ENCODE peak calls at places on chromosomes 4 and X, in four cellular contexts. R is stimulated activated CD4-positive, alpha-beta T cell treated with anti-CD3 and anti-CD28 coated beads, Interleukin-2, amount 100 ng/mL, for 48 hours; A is NCI-H1436; K is GM04504. T is an unnamed sample.

GRCh38 chr4:113483131-113483530 is 278.4 kb downstream of the CAMK2D start:
- DNase-seq in R (no peak), K (no peak), A (no peak), T (no peak)

GRCh38 chr4:156971168-156971601 is 414 bp downstream of the PDGFC start:
- DNase-seq in R (no peak), A (no peak), K (no peak), T (no peak)

GRCh38 chr4:10690185-10690907 is 5.8 kb upstream of the CLNK start:
- DNase-seq in R (no peak), A (no peak), K (no peak), T (no peak)

GRCh38 chr4:138663883-138664282 is 351.7 kb upstream of the NOCT start:
- DNase-seq in A (no peak), K (no peak), R (no peak), T (no peak)

GRCh38 chr4:2786794-2787229 is 6.1 kb upstream of the SH3BP2 start:
- DNase-seq in R (no peak), K (no peak), A (no peak), T (no peak)

GRCh38 chrX:69365349-69365748 is 138.8 kb upstream of the NALF2 start:
- DNase-seq in R (no peak), A (no peak), K (no peak), T (no peak)

GRCh38 chr4:169906821-169907220 is 119.4 kb downstream of the MFAP3L start:
- DNase-seq in R (no peak), K (no peak), A (no peak), T (no peak)

GRCh38 chr4:175263537-175263936 is 345.4 kb downstream of the ADAM29 start:
- DNase-seq in A (no peak), R (no peak), K (no peak), T (no peak)

GRCh38 chr4:26082565-26082964 is 168.5 kb downstream of the SMIM20 start:
- DNase-seq in K (no peak), A (no peak), R (no peak), T (no peak)

GRCh38 chr4:1711906-1712215 is 258 bp downstream of the SLBP start:
- DNase-seq in K (no peak), A (no peak), R (no peak), T (no peak)

GRCh38 chr4:118237531-118237930 is 115.3 kb downstream of the PRSS12 start:
- DNase-seq in R (no peak), A (no peak), K (no peak), T (no peak)

GRCh38 chr4:26687728-26688127 is 103.8 kb downstream of the TBC1D19 start:
- DNase-seq in R (no peak), K (peak; percentile 55), A (no peak), T (no peak)

GRCh38 chr4:37754410-37755185 is 68.4 kb upstream of the RELL1 start:
- DNase-seq in A (no peak), R (no peak), K (no peak), T (no peak)

GRCh38 chr4:53055274-53055673 is 193.2 kb downstream of the RASL11B start:
- DNase-seq in K (peak; percentile 84), R (no peak), A (no peak), T (no peak)

GRCh38 chrX:153968754-153969124 is 2.9 kb downstream of the HCFC1 start:
- DNase-seq in A (peak; percentile 70), K (no peak), R (no peak), T (no peak)

GRCh38 chr4:2792711-2793577 is at the start of gene SH3BP2:
- DNase-seq in R (peak; percentile 64), A (peak; percentile 36), K (no peak), T (no peak)

GRCh38 chr4:1318046-1318375 is 28.3 kb downstream of the MAEA start:
- DNase-seq in K (no peak), R (no peak), A (no peak), T (no peak)

GRCh38 chrX:132044953-132045352 is 21.9 kb downstream of the STK26 start:
- DNase-seq in R (no peak), K (no peak), A (no peak), T (no peak)

GRCh38 chr4:180527993-180528392 is 1715.2 kb upstream of the TENM3 start:
- DNase-seq in A (no peak), K (no peak), R (no peak), T (no peak)

GRCh38 chrX:18616688-18617087 is 55.2 kb downstream of the RS1 start:
- DNase-seq in A (no peak), K (no peak), R (no peak), T (no peak)

GRCh38 chrX:72712094-72712755 is 1.9 kb downstream of the PHKA1 start:
- DNase-seq in R (no peak), A (no peak), K (no peak), T (no peak)

GRCh38 chr4:182975806-182976205 is 58.6 kb upstream of the DCTD start:
- DNase-seq in R (no peak), A (no peak), K (peak; percentile 66), T (no peak)

GRCh38 chr4:90357117-90357710 is 230.0 kb downstream of the CCSER1 start:
- DNase-seq in R (no peak), A (peak; percentile 36), K (peak; percentile 7), T (no peak)

GRCh38 chr4:102511830-102512605 is 10.9 kb downstream of the NFKB1 start:
- DNase-seq in A (no peak), R (no peak), K (no peak), T (no peak)

GRCh38 chrX:94524867-94525266 is 850.9 kb downstream of the FAM133A start:
- DNase-seq in R (no peak), K (no peak), A (no peak), T (no peak)

GRCh38 chr4:177371452-177371851 is 61.8 kb downstream of the NEIL3 start:
- DNase-seq in K (no peak), R (no peak), A (peak; percentile 14), T (peak; percentile 78)

GRCh38 chr4:1315306-1315705 is 25.6 kb downstream of the MAEA start:
- DNase-seq in R (no peak), A (no peak), K (no peak), T (no peak)

GRCh38 chr4:56217383-56217890 is 169.9 kb downstream of the AASDH start:
- DNase-seq in K (no peak), R (no peak), A (no peak), T (no peak)

GRCh38 chrX:33416273-33416805 is 205.0 kb upstream of the DMD start:
- DNase-seq in K (no peak), R (no peak), A (no peak), T (no peak)